ENCODE peak calls at places on chromosome 11, in eight cellular contexts. P, F, I, A, M, Q, L and J are unnamed samples.

GRCh38 chr11:122367809-122368231 is 251.8 kb upstream of the BLID start:
- DNase-seq in P (no peak), F (no peak), I (no peak), A (peak), M (peak), Q (no peak), L (no peak), J (no peak)

GRCh38 chr11:44017443-44018126 is 30.2 kb upstream of the ACCSL start:
- DNase-seq in P (no peak), F (no peak), I (peak), A (peak), M (no peak), Q (peak), L (no peak), J (no peak)

GRCh38 chr11:75468534-75469340 is 35.7 kb upstream of the KLHL35 start:
- DNase-seq in P (no peak), F (peak), I (no peak), A (peak), M (no peak), Q (peak), L (no peak), J (no peak)

GRCh38 chr11:16169541-16169940 is 186.8 kb downstream of the SOX6 start:
- DNase-seq in P (no peak), F (no peak), I (no peak), A (no peak), M (no peak), Q (no peak), L (no peak), J (no peak)

GRCh38 chr11:16194566-16194965 is 161.8 kb downstream of the SOX6 start:
- DNase-seq in P (no peak), F (no peak), I (no peak), A (no peak), M (no peak), Q (no peak), L (no peak), J (no peak)

GRCh38 chr11:67482275-67482735 is 521 bp upstream of the AIP start:
- DNase-seq in P (no peak), F (no peak), I (no peak), A (no peak), M (peak), Q (no peak), L (no peak), J (no peak)

GRCh38 chr11:72497731-72498130 is 63.4 kb upstream of the CLPB start:
- DNase-seq in P (no peak), F (no peak), I (no peak), A (no peak), M (no peak), Q (no peak), L (no peak), J (no peak)

GRCh38 chr11:64970731-64971151 is 1.2 kb downstream of the MAJIN start:
- DNase-seq in P (peak), F (no peak), I (no peak), A (no peak), M (peak), Q (no peak), L (no peak), J (peak)

GRCh38 chr11:33533668-33534067 is 167.0 kb downstream of the C11orf91 start:
- DNase-seq in P (no peak), F (no peak), I (no peak), A (peak), M (no peak), Q (no peak), L (no peak), J (no peak)

GRCh38 chr11:118084656-118085055 is 2.1 kb downstream of the SMIM35 start:
- DNase-seq in P (no peak), F (no peak), I (no peak), A (no peak), M (no peak), Q (no peak), L (no peak), J (no peak)

GRCh38 chr11:99015634-99016454 is 4.9 kb upstream of the CNTN5 start:
- DNase-seq in P (peak), F (no peak), I (peak), A (peak), M (peak), Q (no peak), L (no peak), J (no peak)

GRCh38 chr11:44208976-44209603 is 100.8 kb downstream of the ALX4 start:
- DNase-seq in P (no peak), F (no peak), I (no peak), A (peak), M (no peak), Q (no peak), L (no peak), J (no peak)

GRCh38 chr11:126405906-126406305 is 50.4 kb downstream of the ST3GAL4 start:
- DNase-seq in P (no peak), F (no peak), I (no peak), A (no peak), M (peak), Q (no peak), L (no peak), J (no peak)

GRCh38 chr11:105929381-105929955 is 92.6 kb downstream of the MSANTD4 start:
- DNase-seq in P (no peak), F (no peak), I (no peak), A (no peak), M (no peak), Q (no peak), L (no peak), J (no peak)

GRCh38 chr11:76653674-76654309 is 16.8 kb downstream of the LRRC32 start:
- DNase-seq in P (no peak), F (no peak), I (no peak), A (peak), M (no peak), Q (no peak), L (no peak), J (no peak)

GRCh38 chr11:20026629-20027545 is 133.4 kb downstream of the DBX1 start:
- DNase-seq in P (no peak), F (no peak), I (peak), A (no peak), M (peak), Q (peak), L (peak), J (no peak)